ENCODE peak calls at places on chromosomes 16 and 17, in six cellular contexts. One of them, this sample, is unnamed.

GRCh38 chr16:75624921-75625334 is 1.8 kb upstream of the ADAT1 start:
- DNase-seq in HS-5: peak; percentile 48
- DNase-seq in skeletal muscle cell: no peak
- DNase-seq in SHP77: no peak
- DNase-seq in body of pancreas: no peak
- DNase-seq in stimulated activated naive B cell treated with anti-CD40 and anti-IgM and Interleukin-4, amounts not matched to agents 10 μg/mL and 1 μg/mL and 100 μg/mL, for 72 hours: no peak
- DNase-seq in this sample: peak; percentile 82

GRCh38 chr16:15843635-15844279 is 13.1 kb downstream of the MYH11 start:
- DNase-seq in SHP77: no peak
- DNase-seq in stimulated activated naive B cell treated with anti-CD40 and anti-IgM and Interleukin-4, amounts not matched to agents 10 μg/mL and 1 μg/mL and 100 μg/mL, for 72 hours: no peak
- DNase-seq in HS-5: no peak
- DNase-seq in body of pancreas: no peak
- DNase-seq in skeletal muscle cell: no peak
- DNase-seq in this sample: no peak

GRCh38 chr17:43998552-43998951 is 5.9 kb upstream of the NAGS start:
- DNase-seq in HS-5: peak; percentile 40
- DNase-seq in SHP77: no peak
- DNase-seq in stimulated activated naive B cell treated with anti-CD40 and anti-IgM and Interleukin-4, amounts not matched to agents 10 μg/mL and 1 μg/mL and 100 μg/mL, for 72 hours: no peak
- DNase-seq in skeletal muscle cell: no peak
- DNase-seq in body of pancreas: no peak
- DNase-seq in this sample: peak; percentile 78

GRCh38 chr16:30470170-30470512 is 2.4 kb upstream of the ITGAL start:
- DNase-seq in HS-5: no peak
- DNase-seq in body of pancreas: no peak
- DNase-seq in stimulated activated naive B cell treated with anti-CD40 and anti-IgM and Interleukin-4, amounts not matched to agents 10 μg/mL and 1 μg/mL and 100 μg/mL, for 72 hours: no peak
- DNase-seq in SHP77: no peak
- DNase-seq in skeletal muscle cell: no peak
- DNase-seq in this sample: peak; percentile 26

GRCh38 chr17:75394332-75394918 is 11.1 kb downstream of the GRB2 start:
- DNase-seq in SHP77: no peak
- DNase-seq in HS-5: no peak
- DNase-seq in skeletal muscle cell: no peak
- DNase-seq in stimulated activated naive B cell treated with anti-CD40 and anti-IgM and Interleukin-4, amounts not matched to agents 10 μg/mL and 1 μg/mL and 100 μg/mL, for 72 hours: no peak
- DNase-seq in body of pancreas: no peak
- DNase-seq in this sample: no peak

GRCh38 chr16:6777624-6778023 is 555.0 kb upstream of the RBFOX1 start:
- DNase-seq in SHP77: no peak
- DNase-seq in stimulated activated naive B cell treated with anti-CD40 and anti-IgM and Interleukin-4, amounts not matched to agents 10 μg/mL and 1 μg/mL and 100 μg/mL, for 72 hours: no peak
- DNase-seq in HS-5: no peak
- DNase-seq in skeletal muscle cell: no peak
- DNase-seq in body of pancreas: no peak
- DNase-seq in this sample: no peak

GRCh38 chr16:85448557-85449194 is 164.4 kb upstream of the GSE1 start:
- DNase-seq in stimulated activated naive B cell treated with anti-CD40 and anti-IgM and Interleukin-4, amounts not matched to agents 10 μg/mL and 1 μg/mL and 100 μg/mL, for 72 hours: no peak
- DNase-seq in HS-5: no peak
- DNase-seq in SHP77: peak; percentile 99
- DNase-seq in skeletal muscle cell: peak; percentile 25
- DNase-seq in body of pancreas: peak; percentile 79
- DNase-seq in this sample: no peak

GRCh38 chr17:81218991-81219390 is 3.8 kb downstream of the CEP131 start:
- DNase-seq in body of pancreas: no peak
- DNase-seq in stimulated activated naive B cell treated with anti-CD40 and anti-IgM and Interleukin-4, amounts not matched to agents 10 μg/mL and 1 μg/mL and 100 μg/mL, for 72 hours: no peak
- DNase-seq in SHP77: no peak
- DNase-seq in HS-5: no peak
- DNase-seq in skeletal muscle cell: no peak
- DNase-seq in this sample: no peak

GRCh38 chr17:40560592-40561293 is 4.5 kb downstream of the CCR7 start:
- DNase-seq in skeletal muscle cell: no peak
- DNase-seq in stimulated activated naive B cell treated with anti-CD40 and anti-IgM and Interleukin-4, amounts not matched to agents 10 μg/mL and 1 μg/mL and 100 μg/mL, for 72 hours: peak; percentile 91
- DNase-seq in HS-5: no peak
- DNase-seq in SHP77: no peak
- DNase-seq in body of pancreas: no peak
- DNase-seq in this sample: peak; percentile 96

GRCh38 chr17:75876938-75877751 is 1.2 kb downstream of the TRIM47 start:
- DNase-seq in HS-5: peak; percentile 87
- DNase-seq in SHP77: peak; percentile 72
- DNase-seq in skeletal muscle cell: peak; percentile 83
- DNase-seq in body of pancreas: peak; percentile 82
- DNase-seq in stimulated activated naive B cell treated with anti-CD40 and anti-IgM and Interleukin-4, amounts not matched to agents 10 μg/mL and 1 μg/mL and 100 μg/mL, for 72 hours: no peak
- DNase-seq in this sample: no peak

GRCh38 chr17:41738077-41738800 is 3.8 kb upstream of the HAP1 start:
- DNase-seq in HS-5: peak; percentile 35
- DNase-seq in SHP77: peak; percentile 55
- DNase-seq in stimulated activated naive B cell treated with anti-CD40 and anti-IgM and Interleukin-4, amounts not matched to agents 10 μg/mL and 1 μg/mL and 100 μg/mL, for 72 hours: peak; percentile 73
- DNase-seq in body of pancreas: peak; percentile 86
- DNase-seq in skeletal muscle cell: peak; percentile 8
- DNase-seq in this sample: peak; percentile 62

GRCh38 chr16:28067604-28068382 is 4.3 kb upstream of the GSG1L start:
- DNase-seq in SHP77: no peak
- DNase-seq in stimulated activated naive B cell treated with anti-CD40 and anti-IgM and Interleukin-4, amounts not matched to agents 10 μg/mL and 1 μg/mL and 100 μg/mL, for 72 hours: no peak
- DNase-seq in skeletal muscle cell: peak; percentile 75
- DNase-seq in HS-5: peak; percentile 26
- DNase-seq in body of pancreas: no peak
- DNase-seq in this sample: no peak

GRCh38 chr17:42766124-42766523 is 5.1 kb downstream of the RAMP2 start:
- DNase-seq in skeletal muscle cell: no peak
- DNase-seq in HS-5: no peak
- DNase-seq in body of pancreas: no peak
- DNase-seq in SHP77: no peak
- DNase-seq in stimulated activated naive B cell treated with anti-CD40 and anti-IgM and Interleukin-4, amounts not matched to agents 10 μg/mL and 1 μg/mL and 100 μg/mL, for 72 hours: no peak
- DNase-seq in this sample: no peak

GRCh38 chr17:2259769-2260536 is 43.6 kb downstream of the SMG6 start:
- DNase-seq in SHP77: no peak
- DNase-seq in HS-5: no peak
- DNase-seq in skeletal muscle cell: no peak
- DNase-seq in stimulated activated naive B cell treated with anti-CD40 and anti-IgM and Interleukin-4, amounts not matched to agents 10 μg/mL and 1 μg/mL and 100 μg/mL, for 72 hours: peak; percentile 58
- DNase-seq in body of pancreas: no peak
- DNase-seq in this sample: peak; percentile 76

GRCh38 chr17:15289285-15290185 is 24.4 kb upstream of the PMP22 start:
- DNase-seq in stimulated activated naive B cell treated with anti-CD40 and anti-IgM and Interleukin-4, amounts not matched to agents 10 μg/mL and 1 μg/mL and 100 μg/mL, for 72 hours: no peak
- DNase-seq in SHP77: peak; percentile 73
- DNase-seq in skeletal muscle cell: no peak
- DNase-seq in body of pancreas: no peak
- DNase-seq in HS-5: peak; percentile 29
- DNase-seq in this sample: no peak

GRCh38 chr16:70700101-70701020 is 14.5 kb upstream of the MTSS2 start:
- DNase-seq in SHP77: peak; percentile 77
- DNase-seq in HS-5: no peak
- DNase-seq in skeletal muscle cell: no peak
- DNase-seq in body of pancreas: no peak
- DNase-seq in stimulated activated naive B cell treated with anti-CD40 and anti-IgM and Interleukin-4, amounts not matched to agents 10 μg/mL and 1 μg/mL and 100 μg/mL, for 72 hours: no peak
- DNase-seq in this sample: peak; percentile 78

GRCh38 chr16:2163211-2163881 is 7.8 kb downstream of the TRAF7 start:
- DNase-seq in body of pancreas: no peak
- DNase-seq in stimulated activated naive B cell treated with anti-CD40 and anti-IgM and Interleukin-4, amounts not matched to agents 10 μg/mL and 1 μg/mL and 100 μg/mL, for 72 hours: no peak
- DNase-seq in skeletal muscle cell: no peak
- DNase-seq in HS-5: no peak
- DNase-seq in SHP77: no peak
- DNase-seq in this sample: no peak

GRCh38 chr17:7191571-7192270 is 12.6 kb upstream of the ASGR1 start:
- DNase-seq in skeletal muscle cell: no peak
- DNase-seq in body of pancreas: peak; percentile 44
- DNase-seq in stimulated activated naive B cell treated with anti-CD40 and anti-IgM and Interleukin-4, amounts not matched to agents 10 μg/mL and 1 μg/mL and 100 μg/mL, for 72 hours: no peak
- DNase-seq in HS-5: no peak
- DNase-seq in SHP77: peak; percentile 36
- DNase-seq in this sample: no peak

GRCh38 chr16:11094075-11094593 is 149.8 kb downstream of the CLEC16A start:
- DNase-seq in HS-5: no peak
- DNase-seq in stimulated activated naive B cell treated with anti-CD40 and anti-IgM and Interleukin-4, amounts not matched to agents 10 μg/mL and 1 μg/mL and 100 μg/mL, for 72 hours: peak; percentile 85
- DNase-seq in skeletal muscle cell: no peak
- DNase-seq in body of pancreas: no peak
- DNase-seq in SHP77: no peak
- DNase-seq in this sample: peak; percentile 92

GRCh38 chr17:33512113-33512512 is 219.0 kb upstream of the ASIC2 start:
- DNase-seq in skeletal muscle cell: no peak
- DNase-seq in stimulated activated naive B cell treated with anti-CD40 and anti-IgM and Interleukin-4, amounts not matched to agents 10 μg/mL and 1 μg/mL and 100 μg/mL, for 72 hours: no peak
- DNase-seq in body of pancreas: no peak
- DNase-seq in HS-5: no peak
- DNase-seq in SHP77: no peak
- DNase-seq in this sample: no peak

GRCh38 chr17:7296189-7296861 is 1.9 kb upstream of the YBX2 start:
- DNase-seq in SHP77: peak; percentile 81
- DNase-seq in HS-5: no peak
- DNase-seq in stimulated activated naive B cell treated with anti-CD40 and anti-IgM and Interleukin-4, amounts not matched to agents 10 μg/mL and 1 μg/mL and 100 μg/mL, for 72 hours: peak; percentile 67
- DNase-seq in skeletal muscle cell: no peak
- DNase-seq in body of pancreas: peak; percentile 82
- DNase-seq in this sample: peak; percentile 77

GRCh38 chr16:76441391-76441790 is 164.2 kb downstream of the CNTNAP4 start:
- DNase-seq in HS-5: no peak
- DNase-seq in stimulated activated naive B cell treated with anti-CD40 and anti-IgM and Interleukin-4, amounts not matched to agents 10 μg/mL and 1 μg/mL and 100 μg/mL, for 72 hours: no peak
- DNase-seq in SHP77: no peak
- DNase-seq in body of pancreas: no peak
- DNase-seq in skeletal muscle cell: no peak
- DNase-seq in this sample: no peak

This sample was measured in MV-4-11.